ENCODE peak calls at places on chromosomes 2 and 18, in four cellular contexts. J, M, C and L are unnamed samples.
A peak's percentile ranks its signal among the peaks of the same experiment; 100 is the strongest.

GRCh38 chr2:42663828-42664227 is 95.4 kb downstream of the MTA3 start:
- DNase-seq in M (no peak), J (no peak), C (no peak), L (no peak)

GRCh38 chr2:138267161-138267901 is 234.2 kb upstream of the SPOPL start:
- DNase-seq in M (no peak), C (no peak), J (no peak), L (peak; percentile 49)

GRCh38 chr2:170923799-170924198 is 5.3 kb upstream of the GORASP2 start:
- DNase-seq in C (no peak), M (no peak), J (no peak), L (no peak)

GRCh38 chr18:12373032-12373770 is 3.8 kb downstream of the AFG3L2 start:
- DNase-seq in J (no peak), M (no peak), C (no peak), L (no peak)

GRCh38 chr2:240993446-240994160 is 4.8 kb upstream of the SNED1 start:
- DNase-seq in C (no peak), J (no peak), M (peak; percentile 45), L (no peak)

GRCh38 chr2:216103213-216103612 is 5.9 kb upstream of the XRCC5 start:
- DNase-seq in C (no peak), J (no peak), M (no peak), L (no peak)

GRCh38 chr2:46076251-46076650 is 221.0 kb upstream of the EPAS1 start:
- DNase-seq in J (no peak), C (no peak), M (no peak), L (no peak)

GRCh38 chr18:449374-449773 is 51.1 kb downstream of the COLEC12 start:
- DNase-seq in M (no peak), J (no peak), C (no peak), L (no peak)

GRCh38 chr2:102765061-102765460 is 3.2 kb downstream of the TMEM182 start:
- DNase-seq in C (no peak), M (no peak), J (no peak), L (no peak)

GRCh38 chr2:133574186-133574585 is 5.9 kb upstream of the NCKAP5 start:
- DNase-seq in J (no peak), M (no peak), C (no peak), L (no peak)

GRCh38 chr18:51879329-51879728 is 460.7 kb upstream of the DCC start:
- DNase-seq in C (no peak), M (no peak), J (no peak), L (no peak)

GRCh38 chr18:51878724-51879123 is 461.3 kb upstream of the DCC start:
- DNase-seq in J (no peak), M (no peak), C (no peak), L (no peak)

GRCh38 chr18:51881394-51881793 is 458.6 kb upstream of the DCC start:
- DNase-seq in J (no peak), M (no peak), C (no peak), L (no peak)

DNA sequence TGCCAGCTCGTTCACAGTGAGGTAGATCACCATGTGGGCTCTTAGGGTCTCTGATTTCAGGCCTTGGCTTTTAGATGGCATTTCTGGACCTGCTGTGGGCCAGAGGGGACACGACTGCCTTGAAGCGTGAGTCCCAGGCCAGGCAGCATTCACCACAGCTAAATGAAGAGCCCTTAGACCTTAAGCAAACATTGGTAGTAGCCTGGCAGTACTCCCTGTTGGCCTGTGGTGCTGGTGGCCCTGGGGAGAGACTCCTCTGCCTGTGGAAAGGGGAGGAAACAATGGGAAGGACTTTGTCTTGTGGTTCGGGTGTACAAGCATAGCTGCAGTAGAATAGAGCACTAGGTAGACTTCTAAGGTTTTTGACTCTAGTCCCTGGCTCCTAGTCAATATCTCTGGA is 456.0 kb upstream of the DCC start:
- DNase-seq in J (no peak), M (no peak), C (no peak), L (no peak)
- H3K9me3 ChIP-seq in J (no peaks in the 10 kb centered on the region), M (peaks cover 5% of the 10 kb centered on the region), C (no peaks in the 10 kb centered on the region), L (peaks cover 14% of the 10 kb centered on the region)

GRCh38 chr2:196653843-196654242 is 14.3 kb downstream of the CCDC150 start:
- DNase-seq in J (no peak), M (no peak), C (no peak), L (no peak)
- H3K9me3 ChIP-seq in J (peaks cover 6% of the 10 kb centered on the region), M (peaks cover 38% of the 10 kb centered on the region), C (peaks cover 4% of the 10 kb centered on the region), L (peaks cover 21% of the 10 kb centered on the region)

GRCh38 chr18:13700153-13700552 is 26.2 kb downstream of the FAM210A start:
- DNase-seq in C (no peak), J (no peak), M (no peak), L (no peak)
- H3K9me3 ChIP-seq in C (no peaks in the 10 kb centered on the region), J (no peaks in the 10 kb centered on the region), M (peaks cover 38% of the 10 kb centered on the region), L (peaks cover 8% of the 10 kb centered on the region)

DNA sequence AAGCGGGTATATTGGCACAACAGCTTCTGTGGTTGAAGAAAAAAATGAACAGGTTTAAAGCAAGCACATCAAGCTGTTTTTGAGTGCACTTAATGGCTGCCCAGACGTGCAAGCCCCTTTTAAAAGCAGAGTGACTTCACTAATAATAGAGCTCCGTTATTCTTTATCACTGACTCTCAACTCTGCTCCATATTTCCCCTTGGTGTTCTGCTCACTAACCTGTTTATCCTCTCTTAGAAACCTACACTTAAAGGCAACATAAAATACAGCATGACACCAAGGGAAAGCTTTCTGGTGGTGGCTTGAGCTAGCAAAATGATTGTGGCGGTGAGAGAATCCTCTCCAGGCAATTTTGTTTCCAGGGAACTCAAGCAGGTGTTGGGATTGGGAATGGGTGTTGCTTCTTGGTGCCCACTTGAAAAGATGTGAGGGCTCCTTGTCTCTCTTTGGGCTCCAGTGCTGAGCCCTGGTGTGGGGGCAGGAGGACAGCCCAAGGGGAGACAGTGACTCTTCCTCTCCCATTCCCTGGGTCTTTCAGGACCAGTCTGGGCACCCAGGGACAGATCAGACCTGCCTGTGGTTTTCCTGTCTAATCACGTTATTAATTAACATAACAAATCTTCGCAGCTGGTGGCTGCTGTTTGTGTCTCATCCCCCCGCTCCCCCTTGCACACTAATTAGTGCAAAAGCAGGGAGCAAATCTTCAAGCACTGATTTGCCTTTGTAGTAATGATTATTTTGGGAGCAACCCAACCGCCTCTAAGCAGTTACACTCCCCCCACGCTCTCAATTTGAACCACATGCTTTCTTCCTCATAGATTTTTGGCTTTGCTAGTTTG is 289.4 kb upstream of the CXCR4 start:
- DNase-seq in J (no peak), M (no peak), C (no peak), L (no peak)
- H3K9me3 ChIP-seq in J (no peaks in the 10 kb centered on the region), M (no peaks in the 10 kb centered on the region), C (no peaks in the 10 kb centered on the region), L (no peaks in the 10 kb centered on the region)

DNA sequence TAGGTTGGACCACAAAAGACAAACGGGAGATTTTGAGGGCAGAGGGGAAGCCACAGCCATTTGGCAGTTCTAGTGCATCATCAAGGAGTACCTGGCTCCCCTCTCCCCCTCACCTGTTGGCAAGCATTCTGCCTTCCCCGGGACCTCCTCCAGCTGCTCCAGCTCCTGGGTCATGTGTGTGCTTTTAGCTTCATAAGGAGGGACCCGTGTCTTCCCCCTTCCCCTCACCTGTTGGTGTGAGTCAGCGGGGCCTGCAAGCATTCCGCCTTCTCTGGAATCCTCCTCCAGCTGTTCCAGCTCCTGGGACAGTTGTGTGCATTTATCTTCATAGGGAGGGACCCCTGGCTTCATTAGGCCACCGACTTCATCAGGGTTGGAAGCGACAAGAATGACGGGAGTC is 58.8 kb downstream of the SPP2 start:
- DNase-seq in M (no peak), C (no peak), J (no peak), L (no peak)
- H3K9me3 ChIP-seq in M (no peaks in the 10 kb centered on the region), C (no peaks in the 10 kb centered on the region), J (no peaks in the 10 kb centered on the region), L (no peaks in the 10 kb centered on the region)

DNA sequence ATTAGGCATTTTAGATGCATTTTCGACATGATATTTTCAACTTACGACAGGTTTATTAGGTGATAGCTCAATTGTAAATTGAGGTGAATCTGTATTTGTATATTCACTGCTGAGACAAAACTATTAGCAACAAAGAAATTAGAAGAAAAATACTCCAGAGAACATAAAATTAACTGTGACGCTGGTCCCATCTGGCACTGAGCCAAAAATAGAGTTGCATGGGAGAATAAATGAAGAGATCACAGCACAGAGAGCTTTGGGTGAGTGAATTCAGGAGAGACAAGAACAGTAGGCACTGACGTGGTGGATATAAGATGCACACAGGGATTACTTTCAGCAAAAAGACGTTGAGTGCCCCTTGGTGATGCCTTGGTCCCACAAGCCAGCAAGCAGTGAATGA is 306.2 kb upstream of the RAB6C start:
- DNase-seq in C (no peak), M (no peak), J (no peak), L (no peak)
- H3K9me3 ChIP-seq in C (no peaks in the 10 kb centered on the region), M (no peaks in the 10 kb centered on the region), J (no peaks in the 10 kb centered on the region), L (peaks cover 32% of the 10 kb centered on the region)